ENCODE peak calls at places on chromosome 12, in six cellular contexts. A is AG09309; C is transverse colon; O is foreskin keratinocyte; F is fibroblast of villous mesenchyme; Y is CD8-positive, alpha-beta T cell. G is an unnamed sample.

GRCh38 chr12:29769162-29769820 is 14.5 kb downstream of the TMTC1 start:
- DNase-seq in A (peak), C (no peak), O (no peak), F (peak), Y (no peak), G (no peak)

GRCh38 chr12:7542813-7543212 is 39.2 kb upstream of the CD163 start:
- DNase-seq in A (peak), C (no peak), O (no peak), F (peak), Y (no peak), G (no peak)

GRCh38 chr12:105315726-105316125 is 14.8 kb upstream of the C12orf75 start:
- DNase-seq in A (no peak), C (peak), O (peak), F (no peak), Y (no peak), G (no peak)

GRCh38 chr12:52582971-52583456 is 9.4 kb upstream of the KRT74 start:
- DNase-seq in A (no peak), C (peak), O (peak), F (peak), Y (peak), G (peak)

GRCh38 chr12:115726691-115727090 is 550.8 kb downstream of the MED13L start:
- DNase-seq in A (no peak), C (no peak), O (no peak), F (no peak), Y (no peak), G (no peak)

GRCh38 chr12:115341442-115341841 is 657.5 kb upstream of the TBX3 start:
- DNase-seq in A (peak), C (peak), O (peak), F (peak), Y (no peak), G (no peak)

GRCh38 chr12:41289461-41289860 is 101.3 kb downstream of the PDZRN4 start:
- DNase-seq in A (no peak), C (no peak), O (no peak), F (no peak), Y (no peak), G (no peak)

GRCh38 chr12:100963381-100963780 is 168.8 kb downstream of the ANO4 start:
- DNase-seq in A (no peak), C (no peak), O (no peak), F (peak), Y (no peak), G (no peak)

GRCh38 chr12:11723993-11724392 is 74.5 kb downstream of the ETV6 start:
- DNase-seq in A (no peak), C (no peak), O (no peak), F (no peak), Y (no peak), G (no peak)

GRCh38 chr12:71014180-71014785 is 93.7 kb upstream of the PTPRR start:
- DNase-seq in A (no peak), C (no peak), O (no peak), F (peak), Y (no peak), G (no peak)

GRCh38 chr12:110689601-110690430 is 901 bp upstream of the HVCN1 start:
- DNase-seq in A (no peak), C (peak), O (no peak), F (no peak), Y (peak), G (peak)

GRCh38 chr12:124863409-124864325 is at the start of gene SCARB1:
- DNase-seq in A (peak), C (peak), O (peak), F (peak), Y (peak), G (peak)

GRCh38 chr12:130482448-130482847 is 144.8 kb downstream of the PIWIL1 start:
- DNase-seq in A (no peak), C (no peak), O (no peak), F (no peak), Y (no peak), G (no peak)
- TF ChIP-seq CTCF in A (no peak), C (no peak), O (no peak), F (no peak), Y (no peak), G (no peak)

DNA sequence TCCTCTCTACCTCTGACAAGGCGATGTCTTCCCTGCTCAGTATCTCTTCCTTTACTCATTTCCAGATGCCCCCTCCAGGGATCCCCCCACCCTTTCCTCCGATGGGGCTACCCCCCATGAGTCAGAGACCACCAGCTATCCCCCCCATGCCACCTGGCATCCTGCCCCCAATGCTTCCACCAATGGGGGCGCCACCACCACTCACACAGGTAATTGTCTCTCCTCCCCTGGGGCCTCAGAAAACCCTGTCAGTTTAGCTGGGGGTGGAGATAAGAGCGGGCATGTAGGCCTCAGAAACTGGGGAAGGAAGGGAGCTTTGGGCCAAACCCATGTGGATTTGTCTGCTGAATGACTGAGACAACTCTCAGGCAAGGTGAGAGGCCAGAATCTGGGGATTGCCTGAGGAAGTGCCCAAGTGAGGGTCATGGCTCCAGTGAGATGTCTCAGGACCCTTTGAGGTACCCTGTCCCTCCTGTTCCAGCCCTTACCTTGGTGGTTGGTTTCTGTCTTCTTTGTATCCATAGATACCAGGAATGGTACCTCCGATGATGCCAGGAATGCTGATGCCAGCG is 8.1 kb downstream of the PRPF40B start:
- DNase-seq in A (no peak), C (no peak), O (no peak), F (no peak), Y (no peak), G (no peak)
- TF ChIP-seq CTCF in A (no peak), C (no peak), O (no peak), F (no peak), Y (no peak), G (no peak)

GRCh38 chr12:51531284-51531981 is 59.6 kb upstream of the SCN8A start:
- DNase-seq in A (no peak), C (no peak), O (no peak), F (no peak), Y (no peak), G (no peak)

GRCh38 chr12:51530208-51530607 is 60.8 kb upstream of the SCN8A start:
- DNase-seq in A (no peak), C (no peak), O (no peak), F (no peak), Y (no peak), G (no peak)

GRCh38 chr12:51529586-51529985 is 61.4 kb upstream of the SCN8A start:
- DNase-seq in A (no peak), C (no peak), O (no peak), F (no peak), Y (no peak), G (no peak)

GRCh38 chr12:51527872-51528271 is 63.2 kb upstream of the SCN8A start:
- DNase-seq in A (no peak), C (no peak), O (no peak), F (no peak), Y (no peak), G (no peak)

DNA sequence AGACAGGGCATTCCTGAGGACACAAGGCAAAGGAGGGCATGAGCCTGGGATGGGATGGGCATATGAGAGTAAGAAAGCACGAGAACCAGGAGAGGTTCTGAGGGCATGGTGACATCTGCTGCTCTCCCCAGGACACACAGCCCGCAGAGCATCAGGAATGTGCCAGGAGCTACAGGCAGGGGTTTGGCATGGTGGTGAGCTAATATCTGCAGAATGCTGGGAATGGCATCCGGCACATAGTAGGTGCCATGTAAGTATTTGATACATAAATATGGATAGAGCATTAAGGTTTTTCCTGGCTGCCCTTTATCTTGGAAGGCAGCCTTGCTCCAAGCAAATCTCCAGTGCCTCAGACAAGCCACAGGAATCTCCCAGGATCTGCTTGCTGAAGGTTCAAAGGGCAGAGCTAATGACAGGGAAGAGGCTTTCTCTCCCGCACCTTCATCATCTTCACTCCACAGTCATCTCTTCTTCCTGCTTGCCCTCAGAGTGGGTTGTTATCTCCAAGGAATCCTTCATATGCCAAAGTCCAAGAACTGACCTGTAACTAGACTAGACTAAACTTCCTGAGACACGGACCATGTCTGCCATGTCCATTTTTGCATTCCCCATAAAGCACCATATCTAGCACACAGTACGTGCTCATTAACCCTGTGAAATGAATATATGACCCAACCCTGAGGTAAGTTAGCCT is 62.0 kb upstream of the SCN8A start:
- DNase-seq in A (no peak), C (no peak), O (no peak), F (no peak), Y (no peak), G (no peak)
- TF ChIP-seq CTCF in A (no peak), C (no peak), O (no peak), F (no peak), Y (no peak), G (no peak)

DNA sequence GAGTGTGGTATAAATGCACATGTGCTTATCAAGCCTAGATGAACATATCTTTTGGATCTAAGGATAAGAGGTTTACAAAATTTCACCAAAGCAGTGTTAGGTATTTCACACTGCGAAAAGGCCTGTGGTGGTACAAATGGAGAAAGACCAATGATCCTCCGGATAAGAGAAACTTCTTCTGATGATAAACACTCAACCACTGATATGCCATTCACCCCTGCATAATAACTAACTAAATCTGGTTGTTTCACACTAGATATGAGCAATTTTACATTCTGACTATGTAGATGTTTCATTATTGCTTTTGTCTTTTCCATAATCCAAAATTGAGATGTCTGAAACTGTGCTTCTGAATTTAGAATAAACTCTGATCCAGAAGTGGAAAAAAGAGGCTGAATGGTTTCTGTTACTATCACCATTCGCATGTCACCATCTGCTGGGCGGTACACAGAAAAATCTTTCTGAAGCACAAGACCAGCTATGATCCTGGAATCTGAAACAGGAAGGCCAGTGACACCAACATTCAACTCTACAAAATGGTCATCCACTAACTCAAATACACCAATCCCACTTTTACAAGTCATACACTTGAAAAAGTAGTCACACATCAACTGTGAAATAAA is 1.3 kb downstream of the BBS10 start:
- DNase-seq in A (no peak), C (no peak), O (peak), F (peak), Y (no peak), G (no peak)
- TF ChIP-seq CTCF in A (peak), C (no peak), O (peak), F (peak), Y (no peak), G (no peak)

GRCh38 chr12:92144631-92145480 is 790 bp downstream of the BTG1 start:
- DNase-seq in A (no peak), C (peak), O (no peak), F (no peak), Y (peak), G (peak)
- TF ChIP-seq CTCF in A (no peak), C (no peak), O (no peak), F (no peak), Y (no peak), G (no peak)

GRCh38 chr12:95574799-95575452 is 23.6 kb upstream of the USP44 start:
- DNase-seq in A (no peak), C (no peak), O (no peak), F (peak), Y (no peak), G (no peak)
- TF ChIP-seq CTCF in A (peak), C (peak), O (peak), F (peak), Y (no peak), G (peak)